ENCODE peak calls at places on chromosomes 3 and 15, in nine cellular contexts. M, S, E, Q, J, D, Z, X and C are unnamed samples.

GRCh38 chr3:71395927-71396695 is 187.4 kb downstream of the FOXP1 start:
- DNase-seq in M (no peak), S (no peak), E (peak), Q (no peak), J (no peak), D (peak), Z (peak), X (peak), C (peak)

GRCh38 chr3:194497799-194498575 is 11.2 kb upstream of the ATP13A3 start:
- DNase-seq in M (no peak), S (no peak), E (peak), Q (no peak), J (no peak), D (no peak), Z (no peak), X (peak), C (peak)

GRCh38 chr15:74907277-74907870 is 723 bp upstream of the FAM219B start:
- DNase-seq in M (no peak), S (no peak), E (no peak), Q (no peak), J (no peak), D (no peak), Z (no peak), X (no peak), C (peak)

GRCh38 chr15:34795267-34796081 is at the start of gene ACTC1:
- DNase-seq in M (peak), S (peak), E (peak), Q (peak), J (no peak), D (peak), Z (peak), X (peak), C (peak)

GRCh38 chr3:129051776-129052400 is 8.7 kb upstream of the GP9 start:
- DNase-seq in M (peak), S (peak), E (no peak), Q (no peak), J (no peak), D (no peak), Z (no peak), X (no peak), C (no peak)

GRCh38 chr15:80199869-80200268 is 47.1 kb downstream of the FAH start:
- DNase-seq in M (no peak), S (no peak), E (no peak), Q (no peak), J (no peak), D (no peak), Z (no peak), X (no peak), C (no peak)

GRCh38 chr3:171871392-171872274 is 28.5 kb downstream of the TMEM212 start:
- DNase-seq in M (no peak), S (no peak), E (peak), Q (no peak), J (no peak), D (no peak), Z (peak), X (no peak), C (no peak)

GRCh38 chr15:57329582-57330367 is 46.5 kb upstream of the CGNL1 start:
- DNase-seq in M (no peak), S (no peak), E (no peak), Q (no peak), J (no peak), D (no peak), Z (no peak), X (no peak), C (peak)

GRCh38 chr3:175670572-175670971 is 811.4 kb downstream of the NAALADL2 start:
- DNase-seq in M (no peak), S (no peak), E (peak), Q (no peak), J (no peak), D (no peak), Z (peak), X (no peak), C (no peak)